ENCODE peak calls at places on chromosome 14, in six cellular contexts. One of them, this sample, is unnamed.

GRCh38 chr14:44404021-44404420 is 103.1 kb downstream of the FSCB start:
- DNase-seq in Caco-2: no peak
- DNase-seq in NCI-H1092: no peak
- DNase-seq in EL: no peak
- DNase-seq in Panc1: no peak
- DNase-seq in HL-60: no peak
- DNase-seq in this sample: no peak

GRCh38 chr14:99460793-99461192 is 19.9 kb downstream of the SETD3 start:
- DNase-seq in Caco-2: peak
- DNase-seq in NCI-H1092: no peak
- DNase-seq in EL: no peak
- DNase-seq in Panc1: no peak
- DNase-seq in HL-60: no peak
- DNase-seq in this sample: no peak

GRCh38 chr14:63928744-63929174 is 76.0 kb downstream of the SYNE2 start:
- DNase-seq in Caco-2: no peak
- DNase-seq in NCI-H1092: peak
- DNase-seq in EL: no peak
- DNase-seq in Panc1: no peak
- DNase-seq in HL-60: no peak
- DNase-seq in this sample: no peak

GRCh38 chr14:22432348-22432976 is 156.6 kb downstream of the DAD1 start:
- DNase-seq in Caco-2: no peak
- DNase-seq in NCI-H1092: peak
- DNase-seq in EL: peak
- DNase-seq in Panc1: peak
- DNase-seq in HL-60: no peak
- DNase-seq in this sample: no peak

GRCh38 chr14:45381091-45381490 is 128.1 kb upstream of the MIS18BP1 start:
- DNase-seq in Caco-2: no peak
- DNase-seq in NCI-H1092: no peak
- DNase-seq in EL: no peak
- DNase-seq in Panc1: no peak
- DNase-seq in HL-60: no peak
- DNase-seq in this sample: no peak

GRCh38 chr14:92553456-92553855 is 39.9 kb downstream of the RIN3 start:
- DNase-seq in Caco-2: no peak
- DNase-seq in NCI-H1092: no peak
- DNase-seq in EL: peak
- DNase-seq in Panc1: no peak
- DNase-seq in HL-60: no peak
- DNase-seq in this sample: no peak

GRCh38 chr14:54481695-54482094 is 7.1 kb downstream of the GMFB start:
- DNase-seq in Caco-2: no peak
- DNase-seq in NCI-H1092: no peak
- DNase-seq in EL: no peak
- DNase-seq in Panc1: no peak
- DNase-seq in HL-60: no peak
- DNase-seq in this sample: no peak

GRCh38 chr14:33335366-33335765 is 396.7 kb downstream of the NPAS3 start:
- DNase-seq in Caco-2: no peak
- DNase-seq in NCI-H1092: no peak
- DNase-seq in EL: peak
- DNase-seq in Panc1: no peak
- DNase-seq in HL-60: no peak
- DNase-seq in this sample: no peak